ENCODE peak calls at places on chromosomes 5 and 9, in four cellular contexts. J, O, I and B are unnamed samples.
A peak's percentile ranks its signal among the peaks of the same experiment; 100 is the strongest.

GRCh38 chr5:180178516-180179398 is 30.3 kb downstream of the RASGEF1C start:
- DNase-seq in J (no peak), O (no peak), I (no peak), B (no peak)

GRCh38 chr5:1638658-1639400 is 115.1 kb upstream of the LPCAT1 start:
- DNase-seq in J (no peak), O (peak; percentile 33), I (no peak), B (no peak)

GRCh38 chr5:172420215-172420934 is 34.0 kb downstream of the SH3PXD2B start:
- DNase-seq in J (peak; percentile 97), O (no peak), I (peak; percentile 66), B (peak; percentile 88)

GRCh38 chr5:91174418-91174817 is 208.7 kb downstream of the ARRDC3 start:
- DNase-seq in J (no peak), O (no peak), I (no peak), B (no peak)

GRCh38 chr5:61328791-61329617 is 3.1 kb upstream of the ZSWIM6 start:
- DNase-seq in J (no peak), O (no peak), I (no peak), B (no peak)

GRCh38 chr9:131887680-131888079 is 147.8 kb upstream of the RAPGEF1 start:
- DNase-seq in J (no peak), O (no peak), I (no peak), B (peak; percentile 20)

GRCh38 chr5:103347729-103348128 is 89.2 kb downstream of the MACIR start:
- DNase-seq in J (no peak), O (no peak), I (no peak), B (no peak)

GRCh38 chr9:116405321-116405720 is 251.7 kb downstream of the PAPPA start:
- DNase-seq in J (no peak), O (no peak), I (no peak), B (no peak)

GRCh38 chr5:167766957-167767356 is 524.5 kb upstream of the WWC1 start:
- DNase-seq in J (no peak), O (no peak), I (no peak), B (no peak)

GRCh38 chr5:166957763-166958162 is 1333.7 kb upstream of the WWC1 start:
- DNase-seq in J (no peak), O (no peak), I (no peak), B (no peak)

GRCh38 chr9:98958271-98958989 is 14.7 kb downstream of the COL15A1 start:
- DNase-seq in J (peak; percentile 28), O (no peak), I (no peak), B (no peak)

GRCh38 chr9:134210511-134210907 is 46.1 kb upstream of the RNU6ATAC start:
- DNase-seq in J (no peak), O (peak; percentile 41), I (no peak), B (peak; percentile 56)

GRCh38 chr5:88092938-88093635 is 175.6 kb downstream of the TMEM161B start:
- DNase-seq in J (no peak), O (no peak), I (no peak), B (no peak)

GRCh38 chr9:124708070-124708469 is 63.0 kb downstream of the NR6A1 start:
- DNase-seq in J (no peak), O (no peak), I (no peak), B (no peak)

GRCh38 chr5:149611327-149611726 is 30.0 kb downstream of the ARHGEF37 start:
- DNase-seq in J (peak; percentile 35), O (no peak), I (peak; percentile 50), B (no peak)

GRCh38 chr5:142426129-142426641 is 101.4 kb upstream of the SPRY4 start:
- DNase-seq in J (peak; percentile 28), O (peak; percentile 77), I (no peak), B (no peak)

GRCh38 chr5:128163991-128164390 is 80.4 kb downstream of the SLC12A2 start:
- DNase-seq in J (no peak), O (no peak), I (no peak), B (no peak)

GRCh38 chr5:59188415-59189225 is 605.7 kb downstream of the RAB3C start:
- DNase-seq in J (peak; percentile 77), O (peak; percentile 80), I (peak; percentile 59), B (peak; percentile 84)

GRCh38 chr9:105500108-105500766 is 52.4 kb downstream of the FSD1L start:
- DNase-seq in J (no peak), O (no peak), I (no peak), B (no peak)

GRCh38 chr5:159240301-159240870 is 22.7 kb upstream of the UBLCP1 start:
- DNase-seq in J (no peak), O (no peak), I (no peak), B (no peak)

GRCh38 chr5:72817076-72817476 is 615 bp downstream of the TNPO1 start:
- DNase-seq in J (peak; percentile 62), O (peak; percentile 79), I (peak; percentile 69), B (peak; percentile 85)

GRCh38 chr9:76323481-76323880 is 70.7 kb downstream of the RFK start:
- DNase-seq in J (no peak), O (no peak), I (no peak), B (no peak)

GRCh38 chr9:79701651-79702050 is 129.9 kb downstream of the TLE4 start:
- DNase-seq in J (peak; percentile 40), O (no peak), I (no peak), B (no peak)

GRCh38 chr9:19550009-19550408 is 141.2 kb downstream of the ACER2 start:
- DNase-seq in J (no peak), O (no peak), I (no peak), B (no peak)

GRCh38 chr5:77845273-77845646 is 69.1 kb upstream of the TBCA start:
- DNase-seq in J (no peak), O (no peak), I (no peak), B (no peak)

GRCh38 chr5:40619406-40619805 is 60.3 kb upstream of the PTGER4 start:
- DNase-seq in J (no peak), O (no peak), I (no peak), B (no peak)

GRCh38 chr5:164679461-164679860 is 1174.0 kb downstream of the MAT2B start:
- DNase-seq in J (no peak), O (no peak), I (no peak), B (no peak)

GRCh38 chr5:1999794-2000193 is 117.1 kb upstream of the IRX4 start:
- DNase-seq in J (no peak), O (no peak), I (no peak), B (no peak)

GRCh38 chr5:98804066-98804465 is 30.6 kb downstream of the RGMB start:
- DNase-seq in J (no peak), O (no peak), I (no peak), B (no peak)

GRCh38 chr5:58335518-58335917 is 124.4 kb downstream of the PLK2 start:
- DNase-seq in J (no peak), O (no peak), I (no peak), B (no peak)

GRCh38 chr5:142506756-142507155 is 179.1 kb downstream of the FGF1 start:
- DNase-seq in J (no peak), O (no peak), I (no peak), B (no peak)

GRCh38 chr9:37963936-37964739 is 60.2 kb upstream of the SLC25A51 start:
- DNase-seq in J (peak; percentile 89), O (peak; percentile 55), I (no peak), B (no peak)

GRCh38 chr9:27125030-27125429 is 16.0 kb downstream of the TEK start:
- DNase-seq in J (peak; percentile 58), O (peak; percentile 68), I (peak; percentile 84), B (no peak)

DNA sequence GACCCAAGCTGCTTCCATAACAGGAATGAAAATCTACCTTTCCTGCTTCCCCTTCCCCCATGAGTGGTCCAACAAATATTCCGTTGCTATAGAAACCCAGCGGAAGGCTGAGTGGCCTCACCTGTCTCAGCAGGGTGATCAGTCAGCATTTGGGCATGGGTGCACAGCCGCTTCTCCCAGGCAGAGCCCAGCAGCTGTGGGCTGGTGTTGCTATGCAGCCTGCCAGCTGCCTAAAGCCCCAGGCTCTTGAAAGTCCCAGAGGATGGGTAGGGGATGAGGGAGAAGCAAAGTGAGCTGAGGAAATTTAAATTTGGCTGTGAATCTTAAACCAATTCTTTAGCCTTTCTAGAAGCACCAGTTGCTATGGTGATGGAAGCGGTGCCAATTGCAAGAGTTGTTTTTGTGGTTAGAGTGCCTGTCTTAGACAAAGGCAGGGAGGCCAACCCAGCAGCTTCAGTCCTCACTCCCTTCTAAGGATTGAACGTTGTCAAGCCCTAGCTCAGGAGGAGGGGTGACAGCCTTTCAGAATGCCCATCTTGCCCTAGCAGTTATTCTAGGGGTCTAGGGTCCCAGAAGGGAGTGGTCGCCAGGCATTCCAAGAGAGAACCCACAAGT is 151.5 kb upstream of the PITX1 start:
- DNase-seq in J (no peak), O (no peak), I (no peak), B (no peak)
- H3K27ac ChIP-seq in J (no peak overlapping the region), O (no peak overlapping the region), I (no peak overlapping the region), B (no peak overlapping the region)

GRCh38 chr5:97458851-97459250 is 275.8 kb upstream of the RIOK2 start:
- DNase-seq in J (no peak), O (no peak), I (no peak), B (no peak)
- TF ChIP-seq POLR2A in J (no peak), O (no peak), I (no peak), B (no peak)

GRCh38 chr5:131672791-131673190 is 37.8 kb upstream of the RAPGEF6 start:
- DNase-seq in J (no peak), O (no peak), I (no peak), B (no peak)

GRCh38 chr5:131677115-131677514 is 42.1 kb upstream of the RAPGEF6 start:
- DNase-seq in J (no peak), O (no peak), I (no peak), B (no peak)

GRCh38 chr5:131671409-131671808 is 36.4 kb upstream of the RAPGEF6 start:
- DNase-seq in J (no peak), O (no peak), I (no peak), B (no peak)

GRCh38 chr5:131671994-131672655 is 37.1 kb upstream of the RAPGEF6 start:
- DNase-seq in J (peak; percentile 40), O (no peak), I (no peak), B (no peak)
- H3K27ac ChIP-seq in J (peak overlapping the region; percentile 8), O (peak overlapping the region; percentile 81), I (no peak overlapping the region), B (peak overlapping the region; percentile 64)

DNA sequence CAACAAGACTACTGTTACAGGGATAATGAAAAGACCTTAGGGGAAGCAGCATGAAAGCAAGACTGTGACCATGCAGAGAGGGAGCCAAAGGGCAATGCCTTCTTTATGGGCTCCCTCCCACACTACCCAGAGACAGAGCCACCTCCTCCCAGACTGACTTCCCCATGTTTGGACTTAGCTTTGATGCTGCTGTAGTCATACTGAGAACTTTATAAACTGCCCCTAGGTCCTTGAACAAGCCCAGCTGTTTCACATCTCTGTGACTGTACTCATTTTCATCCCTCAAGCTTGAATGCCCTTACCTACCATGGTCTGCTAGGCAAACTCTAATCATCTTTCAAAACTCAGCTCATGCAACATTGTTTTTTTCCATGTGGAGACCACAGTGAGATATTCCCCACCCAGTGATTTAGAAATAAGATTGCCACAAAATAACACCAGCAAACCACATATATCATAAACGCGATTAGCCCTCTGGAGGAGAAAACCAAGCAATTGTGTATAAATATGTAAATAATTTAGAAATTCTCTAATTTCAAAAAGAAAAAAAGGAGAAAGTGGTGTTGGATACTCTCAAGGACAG is 23.4 kb upstream of the FAM169A start:
- DNase-seq in J (no peak), O (no peak), I (no peak), B (no peak)
- TF ChIP-seq POLR2A in J (no peak), O (no peak), I (no peak), B (no peak)

DNA sequence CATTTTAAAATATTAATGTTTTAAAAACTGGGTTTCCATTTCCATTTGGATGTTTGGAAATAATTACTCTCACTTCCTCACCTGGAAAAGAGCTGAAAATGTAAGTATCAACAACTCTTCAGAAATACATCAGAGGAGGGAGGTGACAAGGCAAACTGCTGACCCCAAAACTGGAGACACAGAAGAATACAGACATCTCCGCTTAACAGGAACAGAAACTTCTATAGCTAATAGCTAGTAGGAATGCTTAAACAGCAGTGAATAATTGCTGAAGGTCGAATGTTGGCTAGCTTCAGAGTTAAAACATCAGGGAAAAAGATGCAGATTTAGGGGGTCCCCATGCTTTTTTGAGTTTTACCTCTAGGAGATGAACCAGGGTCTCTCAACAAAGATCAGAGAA is 1475.1 kb downstream of the EFNA5 start:
- DNase-seq in J (no peak), O (no peak), I (no peak), B (no peak)
- H3K27ac ChIP-seq in J (no peak overlapping the region), O (no peak overlapping the region), I (no peak overlapping the region), B (no peak overlapping the region)

GRCh38 chr9:127877566-127877998 is at the start of gene AK1:
- DNase-seq in J (peak; percentile 80), O (peak; percentile 93), I (peak; percentile 84), B (peak; percentile 89)
- TF ChIP-seq POLR2A in J (peak; percentile 49), O (peak; percentile 83), I (peak; percentile 28), B (no peak)